ENCODE peak calls at places on chromosome 21, in six cellular contexts. U, F, R, G, O and H are unnamed samples. For H3K27me3, the result is how much of the 10 kb centered on the place peaks cover.

GRCh38 chr21:15659768-15660423 is 69.9 kb upstream of the USP25 start:
- DNase-seq in F (no peak), G (peak), O (no peak), R (no peak), U (peak), H (peak)

GRCh38 chr21:45470087-45470515 is 65.1 kb downstream of the COL18A1 start:
- DNase-seq in O (no peak), G (no peak), F (no peak), R (peak), U (no peak), H (no peak)

GRCh38 chr21:44531606-44532128 is 8.3 kb downstream of the KRTAP10-1 start:
- DNase-seq in F (no peak), U (no peak), R (peak), G (no peak), O (no peak), H (no peak)

GRCh38 chr21:39010629-39011404 is 172.4 kb downstream of the PSMG1 start:
- DNase-seq in O (no peak), R (no peak), U (no peak), F (no peak), G (no peak), H (no peak)

GRCh38 chr21:15064576-15065380 is at the start of gene NRIP1:
- DNase-seq in R (peak), U (peak), F (peak), G (peak), O (peak), H (peak)

GRCh38 chr21:14880922-14881321 is 183.9 kb downstream of the NRIP1 start:
- DNase-seq in O (no peak), F (no peak), G (peak), U (peak), R (no peak), H (no peak)

GRCh38 chr21:44892536-44893277 is 19.2 kb upstream of the PTTG1IP start:
- DNase-seq in O (no peak), G (no peak), U (peak), R (peak), F (peak), H (no peak)

GRCh38 chr21:14353712-14354111 is 29.2 kb downstream of the HSPA13 start:
- DNase-seq in F (no peak), U (no peak), G (no peak), O (no peak), R (no peak), H (no peak)

GRCh38 chr21:29334717-29335428 is 36.2 kb downstream of the BACH1 start:
- DNase-seq in G (no peak), R (no peak), F (no peak), O (no peak), U (no peak), H (no peak)

GRCh38 chr21:32712043-32712442 is 15.8 kb downstream of the SYNJ1 start:
- DNase-seq in R (no peak), F (no peak), O (no peak), U (no peak), G (no peak), H (no peak)

GRCh38 chr21:14482165-14482564 is 64.0 kb downstream of the SAMSN1 start:
- DNase-seq in F (no peak), O (no peak), R (no peak), U (no peak), G (no peak), H (no peak)

GRCh38 chr21:44485254-44485793 is 30.0 kb downstream of the LRRC3 start:
- DNase-seq in R (peak), F (no peak), O (no peak), U (no peak), G (no peak), H (no peak)

GRCh38 chr21:14686466-14687276 is 140.6 kb upstream of the SAMSN1 start:
- DNase-seq in G (no peak), R (peak), U (no peak), F (no peak), O (no peak), H (no peak)

GRCh38 chr21:20856926-20857325 is 141.3 kb upstream of the NCAM2 start:
- DNase-seq in F (no peak), R (no peak), G (no peak), O (no peak), U (no peak), H (no peak)

GRCh38 chr21:17402885-17403477 is 109.9 kb upstream of the CXADR start:
- DNase-seq in O (no peak), G (peak), F (no peak), U (no peak), R (no peak), H (no peak)

GRCh38 chr21:37909936-37910335 is 6.3 kb downstream of the KCNJ6 start:
- DNase-seq in G (no peak), U (no peak), O (no peak), R (no peak), F (no peak), H (no peak)

GRCh38 chr21:25871566-25871965 is 136.8 kb downstream of the GABPA start:
- DNase-seq in R (no peak), F (no peak), O (no peak), U (no peak), G (peak), H (no peak)

GRCh38 chr21:23402929-23403520 is 2204.3 kb downstream of the MRPL39 start:
- DNase-seq in R (no peak), G (no peak), O (no peak), F (no peak), U (no peak), H (no peak)

GRCh38 chr21:15908187-15908586 is 178.4 kb downstream of the USP25 start:
- DNase-seq in U (peak), G (peak), O (no peak), R (no peak), F (no peak), H (no peak)

GRCh38 chr21:45427331-45428271 is 22.6 kb downstream of the COL18A1 start:
- DNase-seq in F (peak), O (no peak), U (peak), R (no peak), G (peak), H (peak)

GRCh38 chr21:26177187-26177586 is 6.6 kb upstream of the APP start:
- DNase-seq in F (no peak), G (no peak), U (peak), R (no peak), O (no peak), H (no peak)

GRCh38 chr21:29168874-29169273 is 38.4 kb downstream of the MAP3K7CL start:
- DNase-seq in F (no peak), U (peak), R (no peak), O (no peak), G (peak), H (no peak)

GRCh38 chr21:25573409-25574206 is 33.7 kb downstream of the MRPL39 start:
- DNase-seq in R (no peak), U (peak), G (peak), F (no peak), O (no peak), H (peak)

GRCh38 chr21:31517664-31518402 is 141.7 kb upstream of the SOD1 start:
- DNase-seq in F (no peak), U (no peak), R (no peak), O (no peak), G (no peak), H (no peak)

GRCh38 chr21:31518580-31518979 is 140.9 kb upstream of the SOD1 start:
- DNase-seq in O (no peak), R (no peak), F (no peak), U (no peak), G (no peak), H (no peak)

GRCh38 chr21:31515253-31515652 is 144.2 kb upstream of the SOD1 start:
- DNase-seq in O (no peak), U (no peak), R (no peak), G (no peak), F (no peak), H (no peak)

GRCh38 chr21:31511258-31511657 is 148.2 kb upstream of the SOD1 start:
- DNase-seq in O (no peak), F (no peak), G (no peak), U (no peak), R (no peak), H (no peak)

DNA sequence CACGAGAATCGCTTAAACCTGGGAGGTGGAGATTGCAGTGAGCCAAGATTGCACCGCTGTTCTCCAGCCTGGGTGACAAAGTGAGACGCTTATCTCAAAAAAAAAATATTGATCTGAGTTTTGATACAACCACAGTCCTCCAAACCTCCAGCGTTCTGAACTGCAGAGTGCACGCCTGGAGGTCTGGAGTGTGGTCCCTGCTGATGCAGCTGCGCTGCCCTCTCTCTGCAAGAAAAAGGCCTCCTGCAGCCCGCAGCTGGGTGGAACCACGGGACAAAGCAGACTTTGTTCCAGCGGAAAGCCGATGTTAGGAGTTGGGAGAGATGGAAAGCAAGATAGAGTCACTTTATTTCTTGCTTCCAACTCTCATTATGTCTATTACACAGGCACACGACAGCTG is 144.9 kb upstream of the SOD1 start:
- DNase-seq in O (no peak), F (no peak), U (peak), R (no peak), G (no peak), H (no peak)
- TF ChIP-seq CTCF in O (peak), F (no peak), U (peak), R (no peak), G (peak), H (peak)

DNA sequence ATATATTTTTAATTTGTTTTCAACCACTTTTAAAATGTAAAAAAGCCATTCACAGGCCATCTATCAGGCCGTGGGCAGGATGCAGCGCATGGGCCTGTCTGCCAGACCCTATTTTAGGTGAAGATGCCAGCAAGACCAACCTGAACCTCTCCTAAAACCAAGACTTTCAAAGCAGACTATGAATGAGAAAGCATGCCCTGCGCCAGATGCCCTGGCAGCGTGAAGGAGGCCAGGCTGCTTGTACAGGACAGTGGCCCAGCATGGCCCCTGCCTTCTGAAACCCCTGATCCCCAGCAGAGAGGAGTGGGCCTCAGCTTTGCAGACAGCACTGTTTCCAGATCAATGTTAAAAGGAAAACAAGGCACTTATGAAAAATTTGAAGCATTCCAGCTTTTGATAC is 31.6 kb downstream of the WDR4 start:
- DNase-seq in O (no peak), G (no peak), U (no peak), F (no peak), R (peak), H (no peak)
- H3K4me3 ChIP-seq in O (no peak), G (no peak), U (no peak), F (no peak), R (no peak), H (no peak)

GRCh38 chr21:35390013-35390776 is 341.1 kb upstream of the RUNX1 start:
- DNase-seq in F (peak), G (peak), R (no peak), U (peak), O (no peak), H (peak)
- H3K27me3 ChIP-seq in F (under half), G (under half), R (under half), U (under half), O (under half), H (under half)

DNA sequence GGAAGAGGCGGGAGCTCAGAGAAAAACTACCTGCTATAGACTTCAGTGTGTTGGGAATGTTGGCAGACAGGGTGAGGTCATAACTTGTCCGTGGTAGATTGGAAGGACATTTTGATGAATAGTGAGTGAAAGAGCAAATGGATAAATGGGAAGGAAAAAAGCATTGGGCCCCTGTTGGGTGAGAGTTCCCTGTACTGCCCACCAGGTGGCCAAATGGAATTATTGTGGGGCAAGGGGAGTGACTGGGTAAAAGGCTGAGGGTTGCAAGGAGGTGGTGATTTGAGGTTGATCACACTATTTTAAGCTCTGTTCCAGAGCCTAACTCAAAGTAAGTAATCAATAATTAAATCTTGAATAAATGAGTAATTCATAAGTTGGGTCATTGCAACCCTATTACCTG is 60.4 kb downstream of the MRPS6 start:
- DNase-seq in G (no peak), U (no peak), R (no peak), O (no peak), F (no peak), H (no peak)
- TF ChIP-seq CTCF in G (peak), U (peak), R (no peak), O (peak), F (no peak), H (no peak)

GRCh38 chr21:36749935-36750578 is 51.1 kb downstream of the SIM2 start:
- DNase-seq in U (no peak), O (no peak), G (peak), R (peak), F (no peak), H (no peak)
- H3K4me3 ChIP-seq in U (no peak), O (no peak), G (no peak), R (no peak), F (no peak), H (no peak)